ENCODE peak calls at places on chromosomes 13 and 19, in five cellular contexts. Z, H, U, V and Y are unnamed samples.

GRCh38 chr19:51347209-51347928 is 5.4 kb upstream of the VSIG10L start:
- DNase-seq in Z (no peak), H (no peak), U (no peak), V (no peak), Y (no peak)

GRCh38 chr13:39890537-39890936 is 235.1 kb downstream of the COG6 start:
- DNase-seq in Z (no peak), H (no peak), U (no peak), V (no peak), Y (no peak)

GRCh38 chr19:55502197-55502952 is 14.1 kb downstream of the SSC5D start:
- DNase-seq in Z (no peak), H (no peak), U (no peak), V (no peak), Y (no peak)

GRCh38 chr19:16087940-16088339 is 11.6 kb downstream of the TPM4 start:
- DNase-seq in Z (no peak), H (no peak), U (no peak), V (no peak), Y (no peak)

GRCh38 chr13:26971990-26972888 is 199.4 kb downstream of the USP12 start:
- DNase-seq in Z (peak), H (peak), U (peak), V (peak), Y (peak)

GRCh38 chr13:27556109-27556508 is 64.2 kb downstream of the LNX2 start:
- DNase-seq in Z (no peak), H (peak), U (no peak), V (no peak), Y (no peak)

GRCh38 chr19:14480695-14481069 is 5.5 kb upstream of the PTGER1 start:
- DNase-seq in Z (no peak), H (no peak), U (no peak), V (no peak), Y (no peak)

GRCh38 chr13:29464105-29464679 is 131.3 kb downstream of the SLC7A1 start:
- DNase-seq in Z (no peak), H (no peak), U (no peak), V (no peak), Y (no peak)

GRCh38 chr13:72864142-72865035 is 82.5 kb downstream of the PIBF1 start:
- DNase-seq in Z (no peak), H (peak), U (no peak), V (no peak), Y (no peak)

GRCh38 chr19:6868341-6868740 is 19.0 kb upstream of the ADGRE1 start:
- DNase-seq in Z (no peak), H (no peak), U (peak), V (no peak), Y (no peak)

GRCh38 chr13:75368167-75368566 is 113.8 kb downstream of the TBC1D4 start:
- DNase-seq in Z (no peak), H (peak), U (no peak), V (no peak), Y (no peak)

GRCh38 chr19:38678891-38679494 is 31.5 kb downstream of the ACTN4 start:
- DNase-seq in Z (no peak), H (no peak), U (no peak), V (no peak), Y (no peak)

GRCh38 chr19:4414144-4414799 is 11.8 kb downstream of the CHAF1A start:
- DNase-seq in Z (no peak), H (peak), U (no peak), V (no peak), Y (no peak)

GRCh38 chr19:40281381-40282208 is 3.5 kb downstream of the AKT2 start:
- DNase-seq in Z (no peak), H (no peak), U (peak), V (peak), Y (no peak)

GRCh38 chr13:112934075-112934474 is 34.9 kb upstream of the MCF2L start:
- DNase-seq in Z (peak), H (no peak), U (no peak), V (no peak), Y (no peak)

GRCh38 chr19:2618611-2619010 is 83.9 kb downstream of the GNG7 start:
- DNase-seq in Z (no peak), H (peak), U (peak), V (peak), Y (no peak)

GRCh38 chr19:33502521-33502920 is 19.1 kb downstream of the PEPD start:
- DNase-seq in Z (no peak), H (no peak), U (no peak), V (no peak), Y (no peak)

GRCh38 chr19:50250450-50251136 is 47.2 kb downstream of the MYH14 start:
- DNase-seq in Z (no peak), H (no peak), U (no peak), V (no peak), Y (no peak)

GRCh38 chr13:43072394-43072793 is 49.0 kb downstream of the DNAJC15 start:
- DNase-seq in Z (no peak), H (no peak), U (peak), V (no peak), Y (no peak)

GRCh38 chr19:43735957-43736356 is 18.8 kb downstream of the SMG9 start:
- DNase-seq in Z (no peak), H (no peak), U (no peak), V (no peak), Y (no peak)

GRCh38 chr13:60798503-60798902 is 401.5 kb downstream of the TDRD3 start:
- DNase-seq in Z (no peak), H (no peak), U (no peak), V (no peak), Y (no peak)

GRCh38 chr13:111925146-111925875 is 141.6 kb upstream of the SOX1 start:
- DNase-seq in Z (no peak), H (no peak), U (no peak), V (no peak), Y (no peak)

GRCh38 chr13:32491028-32491427 is 47.6 kb downstream of the N4BP2L2 start:
- DNase-seq in Z (no peak), H (no peak), U (no peak), V (no peak), Y (no peak)

GRCh38 chr19:3572132-3572854 is 451 bp upstream of the HMG20B start:
- DNase-seq in Z (peak), H (peak), U (peak), V (peak), Y (peak)

GRCh38 chr13:100535401-100536135 is 53.0 kb downstream of the GGACT start:
- DNase-seq in Z (no peak), H (no peak), U (no peak), V (no peak), Y (no peak)